ENCODE peak calls at places on chromosome 9, in seven cellular contexts. B, A, P, L, S, C and X are unnamed samples.

GRCh38 chr9:128127990-128128835 is 684 bp upstream of the PTGES2 start:
- DNase-seq in S (peak; percentile 69), A (peak; percentile 94), B (peak; percentile 93), P (peak; percentile 96), C (peak; percentile 92), L (peak; percentile 92), X (peak; percentile 88)

GRCh38 chr9:32251539-32251938 is 132.9 kb upstream of the ACO1 start:
- DNase-seq in L (peak; percentile 16), C (peak; percentile 49), P (peak; percentile 64), S (no peak), A (no peak), B (peak; percentile 74), X (peak; percentile 58)

GRCh38 chr9:133880851-133881634 is 111.1 kb downstream of the VAV2 start:
- DNase-seq in C (no peak), A (no peak), S (no peak), B (peak; percentile 42), P (no peak), L (peak; percentile 80), X (no peak)

GRCh38 chr9:137286980-137287383 is 9.5 kb downstream of the TOR4A start:
- DNase-seq in B (peak; percentile 47), C (peak; percentile 56), S (no peak), P (peak; percentile 67), A (peak; percentile 77), L (peak; percentile 52), X (peak; percentile 71)

GRCh38 chr9:114238471-114238870 is 83.1 kb downstream of the COL27A1 start:
- DNase-seq in B (peak; percentile 57), S (no peak), P (no peak), C (peak; percentile 84), A (no peak), L (peak; percentile 24), X (no peak)

GRCh38 chr9:122128432-122129343 is 30.9 kb downstream of the NDUFA8 start:
- DNase-seq in S (no peak), L (no peak), C (no peak), B (no peak), A (peak; percentile 84), P (no peak), X (no peak)

GRCh38 chr9:133285252-133285775 is 10.3 kb upstream of the ABO start:
- DNase-seq in C (no peak), P (no peak), L (no peak), B (no peak), S (no peak), A (no peak), X (no peak)

GRCh38 chr9:112012026-112012902 is 115.7 kb downstream of the UGCG start:
- DNase-seq in B (peak; percentile 91), A (no peak), L (peak; percentile 97), P (peak; percentile 94), S (no peak), C (peak; percentile 96), X (peak; percentile 96)

GRCh38 chr9:35311891-35312639 is 150.3 kb downstream of the UNC13B start:
- DNase-seq in S (no peak), A (no peak), C (peak; percentile 35), B (no peak), L (peak; percentile 33), P (no peak), X (peak; percentile 64)

GRCh38 chr9:128282500-128282899 is 6.4 kb downstream of the SWI5 start:
- DNase-seq in A (no peak), B (peak; percentile 43), P (no peak), C (peak; percentile 50), S (no peak), L (peak; percentile 81), X (peak; percentile 74)

GRCh38 chr9:133781828-133782135 is 43.6 kb upstream of the SARDH start:
- DNase-seq in P (no peak), B (no peak), C (no peak), L (no peak), S (no peak), A (no peak), X (no peak)

GRCh38 chr9:134306583-134307222 is 19.6 kb upstream of the RXRA start:
- DNase-seq in A (peak; percentile 40), S (no peak), P (no peak), L (no peak), B (no peak), C (no peak), X (no peak)

GRCh38 chr9:95626885-95627558 is 110.3 kb upstream of the PTCH1 start:
- DNase-seq in A (peak; percentile 95), P (peak; percentile 14), C (no peak), L (no peak), S (no peak), B (no peak), X (no peak)

GRCh38 chr9:135586601-135587109 is 25.1 kb downstream of the PAEP start:
- DNase-seq in L (no peak), A (no peak), B (no peak), S (no peak), P (no peak), C (no peak), X (no peak)

GRCh38 chr9:78767449-78767848 is 470.5 kb downstream of the PSAT1 start:
- DNase-seq in L (no peak), A (no peak), B (no peak), S (no peak), P (no peak), C (no peak), X (no peak)

GRCh38 chr9:125942111-125942510 is 194.9 kb downstream of the PBX3 start:
- DNase-seq in S (no peak), A (no peak), P (no peak), C (peak; percentile 39), B (peak; percentile 9), L (peak; percentile 41), X (peak; percentile 58)

GRCh38 chr9:136747161-136748060 is 914 bp downstream of the LCN6 start:
- DNase-seq in C (no peak), B (no peak), A (no peak), L (no peak), S (no peak), P (no peak), X (no peak)

GRCh38 chr9:122606587-122606986 is 8.0 kb upstream of the OR1Q1 start:
- DNase-seq in A (no peak), L (no peak), B (no peak), C (no peak), S (no peak), P (no peak), X (no peak)

GRCh38 chr9:76608562-76609254 is 149.7 kb downstream of the GCNT1 start:
- DNase-seq in P (no peak), B (no peak), S (no peak), C (no peak), A (no peak), L (no peak), X (no peak)
- H3K4me3 ChIP-seq in P (no peak overlapping the region), B (no peak overlapping the region), S (no peak overlapping the region), C (no peak overlapping the region), A (no peak overlapping the region), L (no peak overlapping the region), X (no peak overlapping the region)

GRCh38 chr9:131288217-131288616 is 1.3 kb upstream of the PLPP7 start:
- DNase-seq in L (no peak), A (no peak), C (no peak), S (no peak), P (no peak), B (no peak), X (no peak)

GRCh38 chr9:131290039-131290766 is 680 bp downstream of the PLPP7 start:
- DNase-seq in B (no peak), A (no peak), S (no peak), P (no peak), C (peak; percentile 14), L (no peak), X (no peak)

GRCh38 chr9:131290767-131291370 is 1.3 kb downstream of the PLPP7 start:
- DNase-seq in L (no peak), S (no peak), C (no peak), P (no peak), A (no peak), B (no peak), X (no peak)

GRCh38 chr9:131287366-131287765 is 2.2 kb upstream of the PLPP7 start:
- DNase-seq in P (no peak), A (no peak), L (no peak), S (no peak), B (no peak), C (no peak), X (no peak)

GRCh38 chr9:131289301-131290038 is at the start of gene PLPP7:
- DNase-seq in C (peak; percentile 76), A (peak; percentile 86), B (peak; percentile 76), S (peak; percentile 61), L (peak; percentile 73), P (peak; percentile 29), X (peak; percentile 90)
- TF ChIP-seq CTCF in C (no peak), A (no peak), B (no peak), S (no peak), L (no peak), P (no peak), X (no peak)

GRCh38 chr9:130478152-130478551 is 33.4 kb downstream of the ASS1 start:
- DNase-seq in B (no peak), A (no peak), P (no peak), S (no peak), L (no peak), C (no peak), X (no peak)
- H3K4me3 ChIP-seq in B (no peak overlapping the region), A (no peak overlapping the region), P (no peak overlapping the region), S (no peak overlapping the region), L (no peak overlapping the region), C (no peak overlapping the region), X (no peak overlapping the region)

GRCh38 chr9:18137815-18138214 is 336.1 kb upstream of the ADAMTSL1 start:
- DNase-seq in C (no peak), A (no peak), L (no peak), S (no peak), P (no peak), B (no peak), X (no peak)

GRCh38 chr9:18146329-18146728 is 327.6 kb upstream of the ADAMTSL1 start:
- DNase-seq in A (no peak), S (no peak), B (no peak), P (no peak), C (no peak), L (no peak), X (no peak)

GRCh38 chr9:18141681-18142080 is 332.3 kb upstream of the ADAMTSL1 start:
- DNase-seq in B (no peak), P (no peak), L (no peak), S (no peak), C (no peak), A (no peak), X (no peak)

GRCh38 chr9:18138676-18139075 is 335.3 kb upstream of the ADAMTSL1 start:
- DNase-seq in L (no peak), P (no peak), C (no peak), B (no peak), S (no peak), A (no peak), X (no peak)

GRCh38 chr9:18142964-18143363 is 331.0 kb upstream of the ADAMTSL1 start:
- DNase-seq in B (peak; percentile 33), C (peak; percentile 5), P (no peak), S (no peak), A (no peak), L (no peak), X (peak; percentile 10)
- TF ChIP-seq CTCF in B (peak; percentile 42), C (peak; percentile 32), P (no peak), S (no peak), A (no peak), L (peak; percentile 26), X (peak; percentile 23)

GRCh38 chr9:131650254-131650653 is 89.6 kb downstream of the RAPGEF1 start:
- DNase-seq in C (peak; percentile 83), P (no peak), B (no peak), S (no peak), L (peak; percentile 29), A (peak; percentile 87), X (peak; percentile 96)
- H3K4me3 ChIP-seq in C (no peak overlapping the region), P (no peak overlapping the region), B (no peak overlapping the region), S (no peak overlapping the region), L (no peak overlapping the region), A (no peak overlapping the region), X (no peak overlapping the region)